ENCODE peak calls at places on chromosome X, in four cellular contexts. M is SK-N-SH, Q is GM12878, G is HepG2. T is an unnamed sample.

GRCh38 chrX:53282313-53282712 is 929 bp upstream of the IQSEC2 start:
- DNase-seq in M (no peak), Q (no peak), G (no peak), T (no peak)

GRCh38 chrX:85922821-85923220 is 124.5 kb downstream of the CHM start:
- DNase-seq in M (no peak), Q (no peak), G (no peak), T (no peak)

GRCh38 chrX:39772057-39772832 is 325.5 kb downstream of the BCOR start:
- DNase-seq in M (no peak), Q (no peak), G (peak), T (peak)

GRCh38 chrX:20361890-20362262 is 95.2 kb upstream of the RPS6KA3 start:
- DNase-seq in M (no peak), Q (no peak), G (peak), T (no peak)

GRCh38 chrX:19920945-19921344 is 33.5 kb upstream of the SH3KBP1 start:
- DNase-seq in M (no peak), Q (no peak), G (no peak), T (no peak)

GRCh38 chrX:139081965-139082364 is 370.4 kb upstream of the FGF13 start:
- DNase-seq in M (no peak), Q (no peak), G (no peak), T (no peak)

GRCh38 chrX:132489256-132490085 is 633 bp upstream of the MBNL3 start:
- DNase-seq in M (peak), Q (no peak), G (no peak), T (no peak)

GRCh38 chrX:130680164-130681035 is 222.6 kb downstream of the ENOX2 start:
- DNase-seq in M (no peak), Q (no peak), G (peak), T (peak)

GRCh38 chrX:132433551-132433950 is 55.3 kb downstream of the MBNL3 start:
- DNase-seq in M (no peak), Q (no peak), G (peak), T (no peak)

GRCh38 chrX:15334561-15334960 is 762 bp downstream of the PIGA start:
- DNase-seq in M (no peak), Q (no peak), G (no peak), T (peak)
- TF ChIP-seq NFIC in M (no peak), Q (no peak), G (no peak), T (no peak)

GRCh38 chrX:119605739-119606507 is at the start of gene NKRF:
- DNase-seq in M (peak), Q (peak), G (peak), T (peak)
- TF ChIP-seq NFIC in M (no peak), Q (no peak), G (no peak), T (peak)

GRCh38 chrX:12770440-12770839 is 20.8 kb upstream of the PRPS2 start:
- DNase-seq in M (peak), Q (no peak), G (no peak), T (peak)

GRCh38 chrX:12771445-12772069 is 19.7 kb upstream of the PRPS2 start:
- DNase-seq in M (peak), Q (peak), G (no peak), T (peak)

GRCh38 chrX:12767856-12768255 is 23.4 kb upstream of the PRPS2 start:
- DNase-seq in M (peak), Q (no peak), G (no peak), T (no peak)
- TF ChIP-seq NFIC in M (no peak), Q (no peak), G (no peak), T (no peak)

GRCh38 chrX:10465254-10465653 is 155.1 kb downstream of the MID1 start:
- DNase-seq in M (no peak), Q (no peak), G (no peak), T (no peak)

GRCh38 chrX:10471426-10471825 is 149.0 kb downstream of the MID1 start:
- DNase-seq in M (no peak), Q (no peak), G (no peak), T (no peak)

GRCh38 chrX:10470009-10470408 is 150.4 kb downstream of the MID1 start:
- DNase-seq in M (no peak), Q (no peak), G (no peak), T (no peak)

GRCh38 chrX:10467793-10468192 is 152.6 kb downstream of the MID1 start:
- DNase-seq in M (no peak), Q (no peak), G (no peak), T (no peak)
- TF ChIP-seq NFIC in M (no peak), Q (no peak), G (no peak), T (no peak)

DNA sequence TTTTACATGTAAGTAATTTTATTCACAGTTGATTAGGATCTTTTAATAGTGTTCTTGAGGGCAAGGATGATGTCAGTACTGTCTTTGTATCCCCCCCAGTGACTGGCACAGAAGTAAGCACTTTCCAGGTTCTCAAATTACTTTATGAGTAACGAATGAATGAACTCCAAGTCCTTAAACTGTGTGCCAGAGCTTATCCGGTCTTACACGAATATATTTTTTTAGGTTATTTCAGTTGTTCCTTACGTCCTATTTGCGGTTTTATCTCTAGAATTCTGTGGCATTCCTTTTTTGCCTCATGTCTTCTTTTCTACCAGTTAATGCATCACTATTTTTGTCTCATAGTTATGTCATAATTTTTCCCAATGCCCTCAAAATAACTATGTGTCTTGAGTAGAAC is 106.9 kb upstream of the MID1IP1 start:
- DNase-seq in M (no peak), Q (no peak), G (no peak), T (no peak)
- TF ChIP-seq NFIC in M (no peak), Q (no peak), G (no peak), T (no peak)

GRCh38 chrX:153411988-153412574 is 809 bp downstream of the ZFP92 start:
- DNase-seq in M (peak), Q (no peak), G (no peak), T (no peak)
- TF ChIP-seq NFIC in M (no peak), Q (no peak), G (no peak), T (no peak)

DNA sequence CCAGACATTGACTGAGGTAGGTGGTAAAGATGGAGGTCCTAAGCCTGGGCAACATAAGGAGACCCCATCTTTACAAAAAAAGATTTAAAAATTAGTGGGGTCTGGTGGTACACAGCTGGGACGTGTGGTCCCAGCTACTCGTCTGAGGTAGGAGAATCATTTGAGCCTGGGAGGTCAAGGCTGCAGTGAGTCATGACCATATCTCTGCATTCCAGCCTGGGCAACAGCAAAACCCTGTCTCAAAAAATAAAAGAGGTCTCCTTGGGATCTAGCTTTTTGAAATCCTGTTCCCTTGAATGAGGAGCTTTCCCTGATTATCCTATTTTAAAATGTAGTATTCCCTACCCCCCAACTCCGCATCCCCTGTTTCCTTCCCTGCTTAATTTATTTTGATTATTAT is 78.7 kb upstream of the OGT start:
- DNase-seq in M (no peak), Q (no peak), G (no peak), T (no peak)
- TF ChIP-seq NFIC in M (no peak), Q (no peak), G (no peak), T (no peak)

GRCh38 chrX:41389311-41389888 is 55.4 kb downstream of the DDX3X start:
- DNase-seq in M (no peak), Q (no peak), G (peak), T (no peak)

GRCh38 chrX:41394293-41394692 is 52.9 kb upstream of the NYX start:
- DNase-seq in M (no peak), Q (no peak), G (no peak), T (no peak)

GRCh38 chrX:41388543-41388942 is 54.6 kb downstream of the DDX3X start:
- DNase-seq in M (no peak), Q (no peak), G (peak), T (no peak)

GRCh38 chrX:41386222-41386990 is 52.4 kb downstream of the DDX3X start:
- DNase-seq in M (no peak), Q (no peak), G (no peak), T (no peak)

DNA sequence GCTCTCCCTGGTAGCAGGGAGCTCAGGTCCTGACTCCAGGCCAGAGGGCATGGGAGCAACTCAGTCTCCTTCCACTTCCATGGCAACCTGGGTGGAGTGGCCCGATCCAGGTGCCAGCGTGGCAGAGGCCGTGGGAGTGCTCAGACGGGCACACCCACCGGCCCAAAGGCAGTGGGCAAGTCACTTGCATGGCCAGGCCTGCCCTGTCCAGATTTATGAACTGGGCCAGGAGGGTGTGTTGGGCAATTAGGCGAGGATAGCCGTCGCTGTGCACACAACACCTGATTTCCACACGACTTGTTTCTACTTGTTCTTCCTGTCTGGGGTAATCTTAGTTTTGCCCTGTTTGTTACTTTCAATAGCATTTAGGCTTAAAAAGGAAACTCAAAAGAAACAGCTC is 55.5 kb upstream of the NYX start:
- DNase-seq in M (no peak), Q (no peak), G (no peak), T (no peak)
- TF ChIP-seq NFIC in M (no peak), Q (no peak), G (no peak), T (no peak)

GRCh38 chrX:110341189-110342035 is 17.2 kb upstream of the RTL9 start:
- DNase-seq in M (no peak), Q (no peak), G (no peak), T (no peak)
- TF ChIP-seq NFIC in M (peak), Q (no peak), G (no peak), T (no peak)